ENCODE peak calls at places on chromosomes 11 and 22, in eight cellular contexts. G is endothelial cell, U is cardiac fibroblast, J is PC-3, M is heart right ventricle, Z is progenitor cell of endocrine pancreas, P is GM12878, I is neural crest cell. E is an unnamed sample.

GRCh38 chr11:78195917-78196545 is 7.3 kb downstream of the USP35 start:
- DNase-seq in G (no peak), U (no peak), J (no peak), M (no peak), Z (no peak), P (no peak), I (no peak), E (no peak)

GRCh38 chr11:35933572-35933925 is 10.3 kb upstream of the LDLRAD3 start:
- DNase-seq in G (no peak), U (no peak), J (no peak), M (no peak), Z (no peak), P (no peak), I (no peak), E (no peak)

GRCh38 chr11:36326524-36327419 is 30.7 kb downstream of the PRR5L start:
- DNase-seq in G (no peak), U (no peak), J (no peak), M (no peak), Z (no peak), P (no peak), I (no peak), E (no peak)

GRCh38 chr11:93089474-93090102 is 108.2 kb downstream of the SLC36A4 start:
- DNase-seq in G (peak), U (peak), J (peak), M (no peak), Z (no peak), P (no peak), I (no peak), E (no peak)

GRCh38 chr11:111265421-111265820 is 19.9 kb downstream of the POU2AF2 start:
- DNase-seq in G (no peak), U (no peak), J (no peak), M (no peak), Z (no peak), P (no peak), I (no peak), E (no peak)

GRCh38 chr22:45584621-45585436 is 82.1 kb downstream of the FBLN1 start:
- DNase-seq in G (no peak), U (no peak), J (no peak), M (no peak), Z (no peak), P (no peak), I (no peak), E (no peak)

GRCh38 chr11:78821371-78822306 is 247.0 kb upstream of the NARS2 start:
- DNase-seq in G (no peak), U (no peak), J (peak), M (no peak), Z (no peak), P (no peak), I (no peak), E (no peak)

GRCh38 chr11:57567512-57568329 is at the start of gene UBE2L6:
- DNase-seq in G (peak), U (peak), J (no peak), M (peak), Z (peak), P (no peak), I (peak), E (peak)

GRCh38 chr11:109236188-109236587 is 185.8 kb upstream of the C11orf87 start:
- DNase-seq in G (no peak), U (peak), J (no peak), M (no peak), Z (no peak), P (no peak), I (no peak), E (no peak)

GRCh38 chr11:46143049-46143806 is 22.0 kb upstream of the PHF21A start:
- DNase-seq in G (no peak), U (no peak), J (no peak), M (no peak), Z (no peak), P (no peak), I (no peak), E (no peak)

GRCh38 chr11:69207165-69207889 is 51.6 kb downstream of the SMIM38 start:
- DNase-seq in G (no peak), U (no peak), J (no peak), M (no peak), Z (no peak), P (no peak), I (no peak), E (no peak)

GRCh38 chr22:27987557-27987956 is 68.5 kb upstream of the PITPNB start:
- DNase-seq in G (no peak), U (peak), J (no peak), M (no peak), Z (no peak), P (no peak), I (no peak), E (peak)

GRCh38 chr22:19806213-19807160 is 45.9 kb downstream of the TBX1 start:
- DNase-seq in G (no peak), U (no peak), J (peak), M (no peak), Z (no peak), P (no peak), I (no peak), E (no peak)

GRCh38 chr11:12261551-12261950 is 115.8 kb upstream of the PARVA start:
- DNase-seq in G (no peak), U (no peak), J (no peak), M (no peak), Z (no peak), P (no peak), I (no peak), E (no peak)

GRCh38 chr22:21642584-21643448 is 714 bp downstream of the SDF2L1 start:
- DNase-seq in G (peak), U (peak), J (peak), M (no peak), Z (peak), P (no peak), I (peak), E (peak)

GRCh38 chr22:21641417-21641794 is 696 bp upstream of the SDF2L1 start:
- DNase-seq in G (peak), U (peak), J (peak), M (no peak), Z (no peak), P (no peak), I (peak), E (no peak)

GRCh38 chr22:21640810-21641209 is 1.3 kb upstream of the SDF2L1 start:
- DNase-seq in G (no peak), U (no peak), J (no peak), M (no peak), Z (no peak), P (no peak), I (no peak), E (no peak)

GRCh38 chr22:21643533-21644357 is 1.6 kb downstream of the SDF2L1 start:
- DNase-seq in G (no peak), U (no peak), J (no peak), M (no peak), Z (no peak), P (no peak), I (no peak), E (no peak)

DNA sequence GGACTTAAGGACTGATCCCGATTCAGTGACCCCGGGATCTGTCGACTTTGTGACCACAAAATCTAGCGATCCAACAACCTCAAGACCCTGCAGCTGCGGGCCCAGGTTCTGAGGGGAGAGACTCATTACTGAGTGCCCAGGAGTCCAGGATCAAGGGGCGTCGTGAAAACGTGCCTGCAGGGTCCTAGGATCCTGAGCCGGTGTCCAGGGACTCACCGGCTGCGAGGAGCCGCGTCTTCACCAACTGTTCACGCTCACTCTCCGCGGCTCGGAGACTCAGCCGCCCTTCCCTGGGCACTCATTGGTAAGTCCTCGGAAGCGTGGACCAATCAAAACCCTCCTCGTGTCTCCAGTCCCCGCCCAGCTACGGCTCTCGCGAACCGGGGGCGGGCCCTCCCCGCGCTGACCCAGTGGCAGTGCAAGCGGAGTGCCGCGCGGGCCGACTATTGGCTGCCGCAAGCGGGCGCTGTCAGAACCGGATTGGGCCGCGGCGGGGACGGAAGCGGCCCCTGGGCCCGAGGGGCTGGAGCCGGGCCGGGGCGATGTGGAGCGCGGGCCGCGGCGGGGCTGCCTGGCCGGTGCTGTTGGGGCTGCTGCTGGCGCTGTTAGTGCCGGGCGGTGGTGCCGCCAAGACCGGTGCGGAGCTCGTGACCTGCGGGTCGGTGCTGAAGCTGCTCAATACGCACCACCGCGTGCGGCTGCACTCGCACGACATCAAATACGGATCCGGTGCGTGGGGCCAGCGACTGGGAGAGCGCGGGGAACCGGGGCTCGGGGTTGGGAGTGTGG is at the start of gene SDF2L1:
- DNase-seq in G (peak), U (peak), J (peak), M (peak), Z (peak), P (peak), I (peak), E (peak)
- TF ChIP-seq CTCF in G (no peak), U (no peak), J (no peak), M (peak), Z (no peak), P (no peak), I (peak), E (no peak)

DNA sequence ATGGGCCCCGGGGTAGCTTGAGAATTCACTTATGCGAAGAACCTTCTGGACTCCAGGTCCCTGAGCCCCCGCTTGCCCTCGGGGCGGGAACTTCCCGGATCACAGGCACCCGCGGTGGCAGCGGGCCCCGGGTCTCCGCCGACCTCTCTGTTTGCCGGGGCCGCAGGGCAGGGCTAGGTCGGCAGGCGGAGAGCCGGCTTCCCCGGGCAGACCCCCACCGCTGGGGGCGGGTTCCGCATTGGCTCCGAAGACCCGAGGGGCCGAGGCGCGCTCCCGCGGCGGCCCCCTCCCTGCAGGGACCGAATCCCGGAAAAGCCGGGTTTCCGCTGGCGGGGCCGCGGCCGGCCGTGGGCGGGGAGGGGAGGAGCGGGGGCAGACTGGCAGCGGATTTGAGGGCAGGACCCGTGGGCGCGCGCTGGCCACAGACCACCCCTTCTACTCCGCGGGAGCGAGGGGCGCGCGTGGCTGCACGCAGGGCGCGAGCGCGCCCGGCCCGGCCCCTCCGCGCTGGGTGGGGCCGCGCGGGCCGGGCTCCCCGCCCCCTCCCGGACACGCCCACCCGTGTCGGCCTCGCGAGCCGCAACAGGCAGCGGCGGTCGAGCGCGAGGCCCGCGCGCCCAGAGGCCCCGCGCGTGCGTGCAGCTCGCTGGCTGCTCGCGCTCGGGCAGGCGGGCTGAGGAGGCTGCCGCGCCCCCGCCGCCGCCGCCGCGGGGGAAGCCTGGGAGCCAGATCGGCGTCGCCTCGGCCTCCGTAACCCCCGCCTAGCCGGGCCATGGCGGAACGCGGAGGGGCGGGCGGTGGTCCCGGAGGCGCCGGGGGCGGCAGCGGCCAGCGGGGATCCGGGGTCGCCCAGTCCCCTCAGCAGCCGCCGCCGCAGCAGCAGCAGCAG is at the start of gene PACS1:
- DNase-seq in G (peak), U (peak), J (peak), M (peak), Z (peak), P (no peak), I (peak), E (peak)
- TF ChIP-seq CTCF in G (no peak), U (no peak), J (no peak), M (no peak), Z (no peak), P (no peak), I (no peak), E (peak)

DNA sequence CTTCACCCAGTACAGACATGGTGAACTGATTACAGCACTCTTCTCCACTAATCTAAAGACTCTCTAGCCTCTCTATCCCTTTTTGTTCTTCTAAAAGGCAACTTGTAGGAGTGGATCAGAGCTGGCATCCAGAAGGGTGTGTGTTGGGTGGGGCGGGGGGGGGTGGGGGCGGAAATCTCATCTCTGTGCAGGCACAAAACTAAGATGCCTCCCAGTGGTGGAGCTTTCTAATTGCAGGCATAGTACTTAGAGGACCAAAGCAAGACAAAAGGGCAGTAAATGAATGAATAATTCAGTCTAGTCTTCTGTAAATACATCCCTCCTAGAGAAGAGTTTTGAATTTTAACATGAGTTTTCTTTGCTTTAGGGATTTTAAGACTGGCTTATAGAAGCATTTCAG is 11.4 kb upstream of the EMID1 start:
- DNase-seq in G (no peak), U (no peak), J (peak), M (no peak), Z (no peak), P (no peak), I (no peak), E (no peak)
- TF ChIP-seq CTCF in G (peak), U (no peak), J (no peak), M (no peak), Z (peak), P (no peak), I (peak), E (no peak)

GRCh38 chr11:119479685-119480275 is 56.8 kb upstream of the THY1 start:
- DNase-seq in G (peak), U (peak), J (peak), M (no peak), Z (no peak), P (no peak), I (no peak), E (peak)
- TF ChIP-seq CTCF in G (peak), U (peak), J (peak), M (no peak), Z (peak), P (peak), I (peak), E (peak)

GRCh38 chr11:116217441-116217840 is 555.3 kb downstream of the BUD13 start:
- DNase-seq in G (no peak), U (no peak), J (no peak), M (no peak), Z (no peak), P (no peak), I (no peak), E (no peak)

GRCh38 chr11:116219171-116219635 is 553.6 kb downstream of the BUD13 start:
- DNase-seq in G (no peak), U (no peak), J (no peak), M (peak), Z (no peak), P (no peak), I (no peak), E (no peak)

GRCh38 chr11:116221351-116221750 is 551.4 kb downstream of the BUD13 start:
- DNase-seq in G (no peak), U (no peak), J (no peak), M (no peak), Z (no peak), P (no peak), I (no peak), E (no peak)

GRCh38 chr11:116215471-116216113 is 557.2 kb downstream of the BUD13 start:
- DNase-seq in G (peak), U (no peak), J (no peak), M (no peak), Z (no peak), P (no peak), I (no peak), E (no peak)

GRCh38 chr11:116217006-116217405 is 555.8 kb downstream of the BUD13 start:
- DNase-seq in G (peak), U (peak), J (peak), M (peak), Z (no peak), P (no peak), I (no peak), E (no peak)
- TF ChIP-seq CTCF in G (peak), U (peak), J (peak), M (peak), Z (no peak), P (peak), I (no peak), E (no peak)